ENCODE peak calls at places on chromosomes 16 and 17, in six cellular contexts. C is transverse colon, L is K562, S is GM12878, V is breast epithelium, W is H1. B is an unnamed sample.

GRCh38 chr17:30920282-30920681 is 1.5 kb upstream of the ADAP2 start:
- DNase-seq in V (no peak), C (no peak), S (no peak), W (no peak), L (no peak), B (no peak)

GRCh38 chr16:87628246-87628923 is 26.1 kb downstream of the JPH3 start:
- DNase-seq in S (no peak), V (no peak), C (no peak), W (no peak), L (no peak), B (no peak)

GRCh38 chr17:16942141-16943031 is 29.5 kb downstream of the TNFRSF13B start:
- DNase-seq in W (no peak), L (no peak), C (no peak), S (no peak), V (peak; percentile 38), B (peak; percentile 25)

GRCh38 chr16:11016993-11017392 is 72.6 kb downstream of the CLEC16A start:
- DNase-seq in L (no peak), S (no peak), C (peak; percentile 85), V (no peak), W (no peak), B (no peak)

GRCh38 chr17:7323731-7324437 is 5.3 kb downstream of the NEURL4 start:
- DNase-seq in W (peak; percentile 99), V (no peak), L (peak; percentile 49), C (peak; percentile 65), S (no peak), B (no peak)

GRCh38 chr17:78141437-78142112 is 4.6 kb upstream of the C17orf99 start:
- DNase-seq in S (no peak), L (no peak), C (peak; percentile 11), W (no peak), V (no peak), B (no peak)

GRCh38 chr17:40724656-40725055 is 21.1 kb upstream of the KRT24 start:
- DNase-seq in L (no peak), V (no peak), W (no peak), S (no peak), C (no peak), B (no peak)

GRCh38 chr17:7528842-7529241 is 20.0 kb upstream of the TNFSF12 start:
- DNase-seq in L (no peak), W (no peak), C (no peak), S (no peak), V (no peak), B (no peak)

GRCh38 chr17:33753452-33753851 is 460.4 kb upstream of the ASIC2 start:
- DNase-seq in C (no peak), L (no peak), V (no peak), S (no peak), W (no peak), B (no peak)

GRCh38 chr17:20975566-20975965 is 67.2 kb downstream of the USP22 start:
- DNase-seq in V (no peak), W (no peak), L (no peak), C (no peak), S (no peak), B (no peak)

GRCh38 chr16:48613061-48613957 is 3.3 kb upstream of the N4BP1 start:
- DNase-seq in C (peak; percentile 43), S (no peak), V (no peak), L (no peak), W (no peak), B (no peak)

GRCh38 chr16:55470533-55471371 is 8.2 kb upstream of the MMP2 start:
- DNase-seq in C (no peak), V (peak; percentile 65), S (no peak), W (no peak), L (no peak), B (no peak)

GRCh38 chr17:80619535-80620235 is 75.0 kb downstream of the RPTOR start:
- DNase-seq in L (no peak), V (no peak), W (no peak), C (no peak), S (no peak), B (no peak)

GRCh38 chr16:4263504-4264436 is 9.1 kb downstream of the TFAP4 start:
- DNase-seq in C (peak; percentile 66), L (peak; percentile 96), S (no peak), V (peak; percentile 61), W (peak; percentile 96), B (no peak)

GRCh38 chr16:30953511-30954124 is 3.9 kb upstream of the SETD1A start:
- DNase-seq in S (no peak), L (no peak), C (peak; percentile 73), W (peak; percentile 86), V (no peak), B (no peak)

GRCh38 chr17:15169676-15170075 is 95.5 kb downstream of the PMP22 start:
- DNase-seq in L (no peak), V (no peak), W (no peak), S (no peak), C (no peak), B (no peak)

GRCh38 chr16:73993878-73994277 is 302.7 kb upstream of the PSMD7 start:
- DNase-seq in W (no peak), C (no peak), L (no peak), S (no peak), V (no peak), B (no peak)

GRCh38 chr17:7548585-7549400 is at the start of gene TNFSF12:
- DNase-seq in C (peak; percentile 72), V (peak; percentile 70), L (peak; percentile 73), W (peak; percentile 73), S (no peak), B (no peak)

GRCh38 chr17:2854662-2855061 is 58.4 kb downstream of the RAP1GAP2 start:
- DNase-seq in W (no peak), L (no peak), C (peak; percentile 41), V (no peak), S (no peak), B (no peak)

GRCh38 chr17:2852729-2853110 is 56.5 kb downstream of the RAP1GAP2 start:
- DNase-seq in C (no peak), W (peak; percentile 71), V (no peak), L (no peak), S (no peak), B (no peak)

GRCh38 chr17:2853111-2853721 is 57.0 kb downstream of the RAP1GAP2 start:
- DNase-seq in L (no peak), W (peak; percentile 76), S (no peak), V (no peak), C (peak; percentile 60), B (no peak)

GRCh38 chr17:2855063-2855600 is 58.9 kb downstream of the RAP1GAP2 start:
- DNase-seq in C (no peak), V (no peak), S (no peak), W (no peak), L (no peak), B (no peak)

GRCh38 chr17:2853722-2854580 is 57.7 kb downstream of the RAP1GAP2 start:
- DNase-seq in C (peak; percentile 65), V (no peak), L (peak; percentile 55), W (peak; percentile 69), S (no peak), B (no peak)
- TF ChIP-seq POLR2A in C (no peak), V (no peak), L (no peak), W (no peak), S (no peak), B (no peak)

DNA sequence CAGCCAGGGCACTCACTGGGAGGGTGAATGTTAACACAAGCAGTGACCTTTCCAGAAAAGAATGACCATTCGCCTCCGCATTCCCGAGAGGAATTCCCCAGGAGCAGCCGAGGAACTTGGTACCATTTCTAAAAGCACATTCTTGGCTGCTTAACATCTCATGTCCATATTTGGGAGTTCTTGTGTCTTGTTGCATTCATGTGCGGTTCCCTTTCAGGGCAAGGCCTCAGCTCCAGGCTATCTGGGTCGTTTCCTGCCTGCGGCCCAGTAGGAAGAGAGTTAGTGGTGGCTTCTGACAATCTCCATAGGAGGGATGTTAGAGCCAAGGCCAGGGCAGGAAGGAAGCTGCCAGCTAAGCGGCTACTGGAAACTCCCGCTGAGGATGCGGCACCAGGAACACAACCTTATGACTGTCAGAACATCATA is 27.9 kb upstream of the MEAK7 start:
- DNase-seq in L (no peak), S (no peak), W (no peak), C (peak; percentile 24), V (peak; percentile 60), B (peak; percentile 95)
- TF ChIP-seq POLR2AphosphoS5 in L (no peak), S (no peak), W (no peak), C (peak; percentile 29), V (peak; percentile 51), B (peak; percentile 50)

GRCh38 chr17:57582881-57583756 is 162.0 kb downstream of the CCDC182 start:
- DNase-seq in V (no peak), W (no peak), L (no peak), C (no peak), S (no peak), B (no peak)
- H3K27ac ChIP-seq in V (no peak overlapping the region), W (no peak overlapping the region), L (no peak overlapping the region), C (no peak overlapping the region), S (no peak overlapping the region), B (no peak overlapping the region)

GRCh38 chr17:18321309-18321708 is 6.2 kb downstream of the SMCR8 start:
- DNase-seq in L (peak; percentile 41), S (no peak), W (no peak), C (no peak), V (no peak), B (no peak)
- TF ChIP-seq POLR2A in L (no peak), S (no peak), W (no peak), C (no peak), V (no peak), B (no peak)

GRCh38 chr16:23700509-23700908 is 12.5 kb downstream of the ERN2 start:
- DNase-seq in L (peak; percentile 35), V (no peak), S (no peak), W (peak; percentile 75), C (peak; percentile 56), B (no peak)

GRCh38 chr16:23702951-23703350 is 10.1 kb downstream of the ERN2 start:
- DNase-seq in V (no peak), L (no peak), S (no peak), C (no peak), W (no peak), B (no peak)

GRCh38 chr16:23700093-23700492 is 12.9 kb downstream of the ERN2 start:
- DNase-seq in W (no peak), L (no peak), S (no peak), V (no peak), C (no peak), B (no peak)

GRCh38 chr16:23699100-23699499 is 13.9 kb downstream of the ERN2 start:
- DNase-seq in C (peak; percentile 86), S (no peak), L (no peak), V (no peak), W (no peak), B (no peak)

GRCh38 chr16:23701045-23701444 is 12.0 kb downstream of the ERN2 start:
- DNase-seq in V (no peak), S (no peak), L (no peak), C (no peak), W (no peak), B (no peak)
- TF ChIP-seq POLR2AphosphoS5 in V (no peak), S (no peak), L (no peak), C (no peak), W (no peak), B (no peak)

B was measured in vagina.